ENCODE peak calls at places on chromosomes 2 and 18, in ten cellular contexts. M, F, P, S, K, R, X, U, W and G are unnamed samples.
A peak's percentile ranks its signal among the peaks of the same experiment; 100 is the strongest.

GRCh38 chr2:25833566-25833965 is 44.7 kb downstream of the ASXL2 start:
- DNase-seq in M (no peak), P (no peak), R (no peak), S (no peak), U (no peak), F (no peak), K (no peak), W (peak; percentile 36), X (no peak), G (no peak)

GRCh38 chr18:24770625-24771024 is 310.2 kb downstream of the HRH4 start:
- DNase-seq in S (no peak), P (no peak), W (no peak), F (no peak), K (no peak), M (no peak), X (no peak), R (no peak), U (no peak), G (no peak)

GRCh38 chr2:37797081-37797480 is 125.6 kb upstream of the CDC42EP3 start:
- DNase-seq in F (no peak), K (no peak), P (no peak), M (no peak), R (peak; percentile 56), U (peak; percentile 51), W (peak; percentile 45), S (no peak), X (no peak), G (no peak)

GRCh38 chr2:71166812-71167211 is 36.4 kb downstream of the MPHOSPH10 start:
- DNase-seq in F (no peak), K (no peak), S (no peak), U (no peak), P (no peak), M (no peak), X (no peak), W (no peak), R (no peak), G (no peak)

GRCh38 chr2:36697424-36698066 is 1.0 kb downstream of the VIT start:
- DNase-seq in W (no peak), M (peak; percentile 9), K (no peak), S (no peak), P (no peak), R (peak; percentile 36), F (no peak), X (no peak), U (no peak), G (no peak)

GRCh38 chr2:47503481-47504070 is 100.6 kb downstream of the MSH2 start:
- DNase-seq in U (no peak), P (no peak), M (no peak), X (peak; percentile 73), F (peak; percentile 33), W (no peak), K (no peak), R (no peak), S (no peak), G (no peak)

GRCh38 chr18:76519156-76519549 is 24.1 kb upstream of the ZNF516 start:
- DNase-seq in X (no peak), S (no peak), P (no peak), U (peak; percentile 61), R (peak; percentile 56), W (no peak), K (no peak), M (no peak), F (no peak), G (no peak)

GRCh38 chr2:196944570-196944969 is 18.1 kb upstream of the PGAP1 start:
- DNase-seq in P (no peak), R (no peak), X (peak; percentile 61), S (no peak), U (no peak), M (no peak), F (no peak), W (no peak), K (no peak), G (no peak)

GRCh38 chr2:160674076-160674630 is 180.5 kb upstream of the RBMS1 start:
- DNase-seq in U (peak; percentile 44), R (no peak), K (no peak), X (no peak), W (no peak), P (no peak), F (no peak), S (no peak), M (peak; percentile 16), G (no peak)

GRCh38 chr2:168699834-168700417 is 102.5 kb upstream of the NOSTRIN start:
- DNase-seq in W (peak; percentile 58), P (no peak), K (no peak), M (no peak), X (no peak), U (peak; percentile 92), R (peak; percentile 98), F (no peak), S (no peak), G (no peak)

GRCh38 chr2:109719871-109720270 is 74.2 kb upstream of the RGPD5 start:
- DNase-seq in F (no peak), X (no peak), R (no peak), S (no peak), W (no peak), P (no peak), K (no peak), U (no peak), M (no peak), G (peak; percentile 12)

GRCh38 chr2:178522950-178523595 is 42.8 kb downstream of the PLEKHA3 start:
- DNase-seq in P (peak; percentile 37), R (peak; percentile 87), W (peak; percentile 70), S (peak; percentile 54), K (peak; percentile 86), M (peak; percentile 78), F (peak; percentile 57), U (peak; percentile 92), X (peak; percentile 89), G (peak; percentile 62)